ENCODE peak calls at places on chromosomes 4 and X, in six cellular contexts. E is HFF-Myc, L is fibroblast of the aortic adventitia, J is uterus, A is GM13977, X is endothelial cell of umbilical vein. W is an unnamed sample.

GRCh38 chr4:155944516-155944915 is 9.2 kb downstream of the CTSO start:
- DNase-seq in E (no peak), L (peak; percentile 57), J (no peak), A (no peak), X (no peak), W (no peak)

GRCh38 chr4:8607603-8608481 is 15.3 kb downstream of the CPZ start:
- DNase-seq in E (no peak), L (no peak), J (no peak), A (peak; percentile 85), X (peak; percentile 11), W (peak; percentile 66)

GRCh38 chrX:19810809-19811208 is 76.6 kb downstream of the SH3KBP1 start:
- DNase-seq in E (no peak), L (peak; percentile 37), J (no peak), A (no peak), X (no peak), W (no peak)

GRCh38 chrX:54320067-54320466 is 37.8 kb downstream of the WNK3 start:
- DNase-seq in E (no peak), L (no peak), J (no peak), A (no peak), X (no peak), W (no peak)

GRCh38 chr4:7395635-7396034 is 39.1 kb downstream of the PSAPL1 start:
- DNase-seq in E (no peak), L (no peak), J (no peak), A (no peak), X (no peak), W (peak; percentile 5)

GRCh38 chr4:68176500-68176899 is 46.8 kb upstream of the TMPRSS11F start:
- DNase-seq in E (no peak), L (no peak), J (no peak), A (no peak), X (no peak), W (no peak)

GRCh38 chrX:133495464-133496391 is 80.4 kb upstream of the GPC4 start:
- DNase-seq in E (no peak), L (peak; percentile 88), J (peak; percentile 81), A (no peak), X (no peak), W (no peak)

GRCh38 chr4:185570727-185571126 is 35.4 kb upstream of the PDLIM3 start:
- DNase-seq in E (no peak), L (no peak), J (no peak), A (no peak), X (no peak), W (no peak)

GRCh38 chr4:186724048-186724860 is 598 bp upstream of the FAT1 start:
- DNase-seq in E (no peak), L (peak; percentile 74), J (peak; percentile 25), A (no peak), X (no peak), W (no peak)

GRCh38 chr4:63505714-63506460 is 903.4 kb downstream of the TECRL start:
- DNase-seq in E (no peak), L (no peak), J (no peak), A (no peak), X (no peak), W (no peak)

GRCh38 chr4:10167201-10167600 is 50.6 kb upstream of the WDR1 start:
- DNase-seq in E (no peak), L (no peak), J (no peak), A (no peak), X (no peak), W (no peak)

GRCh38 chr4:38514465-38515146 is 149.4 kb upstream of the KLF3 start:
- DNase-seq in E (no peak), L (no peak), J (no peak), A (no peak), X (no peak), W (no peak)

GRCh38 chr4:23401572-23401971 is 488.3 kb downstream of the PPARGC1A start:
- DNase-seq in E (no peak), L (no peak), J (no peak), A (no peak), X (no peak), W (no peak)

GRCh38 chr4:8553216-8553615 is 27.0 kb upstream of the GPR78 start:
- DNase-seq in E (no peak), L (no peak), J (no peak), A (no peak), X (no peak), W (no peak)

GRCh38 chr4:10098770-10099139 is 17.8 kb downstream of the WDR1 start:
- DNase-seq in E (peak; percentile 54), L (peak; percentile 29), J (no peak), A (no peak), X (no peak), W (no peak)

GRCh38 chr4:168128601-168129000 is 36.3 kb downstream of the ANXA10 start:
- DNase-seq in E (no peak), L (no peak), J (no peak), A (no peak), X (no peak), W (no peak)

GRCh38 chr4:140666889-140667614 is 89.1 kb downstream of the TBC1D9 start:
- DNase-seq in E (no peak), L (no peak), J (no peak), A (no peak), X (no peak), W (no peak)

GRCh38 chr4:109967798-109968520 is 55.3 kb downstream of the EGF start:
- DNase-seq in E (no peak), L (no peak), J (no peak), A (no peak), X (no peak), W (no peak)

GRCh38 chr4:182881928-182882327 is 35.3 kb downstream of the DCTD start:
- DNase-seq in E (no peak), L (no peak), J (no peak), A (no peak), X (no peak), W (no peak)

GRCh38 chrX:71955530-71956120 is 45.0 kb downstream of the NHSL2 start:
- DNase-seq in E (no peak), L (no peak), J (no peak), A (no peak), X (no peak), W (no peak)

GRCh38 chrX:18789916-18790315 is 82.5 kb downstream of the PPEF1 start:
- DNase-seq in E (no peak), L (no peak), J (no peak), A (no peak), X (no peak), W (no peak)

GRCh38 chr4:104649631-104650030 is 154.9 kb upstream of the CXXC4 start:
- DNase-seq in E (no peak), L (no peak), J (no peak), A (no peak), X (no peak), W (no peak)

GRCh38 chr4:95505149-95505548 is 43.6 kb downstream of the UNC5C start:
- DNase-seq in E (no peak), L (peak; percentile 75), J (no peak), A (no peak), X (peak; percentile 76), W (no peak)

GRCh38 chrX:13638826-13639225 is 14.1 kb upstream of the TCEANC start:
- DNase-seq in E (no peak), L (no peak), J (no peak), A (no peak), X (no peak), W (no peak)

GRCh38 chrX:49661881-49662280 is 33.9 kb downstream of the PAGE1 start:
- DNase-seq in E (no peak), L (no peak), J (no peak), A (no peak), X (no peak), W (no peak)

DNA sequence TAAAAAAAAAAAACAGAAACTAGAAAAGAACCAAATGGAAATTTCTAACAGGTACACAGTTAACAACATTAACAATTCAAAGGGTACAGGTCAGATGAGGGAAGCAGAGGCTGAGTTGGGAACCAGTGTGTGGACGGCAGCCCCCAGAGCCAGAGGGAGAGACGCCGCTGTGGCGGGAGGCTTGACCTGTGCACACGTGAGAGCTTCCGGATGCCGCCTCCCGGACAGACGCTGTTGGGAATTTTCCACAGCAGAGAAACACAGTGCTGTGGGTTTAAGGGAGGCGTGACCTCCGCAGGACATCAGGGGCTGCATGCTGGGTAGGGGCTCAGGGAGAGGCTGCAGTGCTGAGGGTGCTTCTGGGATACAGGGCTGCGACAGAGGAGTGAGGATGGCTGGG is 22.2 kb downstream of the TACC3 start:
- DNase-seq in E (no peak), L (no peak), J (no peak), A (no peak), X (no peak), W (no peak)
- TF ChIP-seq CTCF in E (no peak), L (no peak), J (no peak), A (no peak), X (no peak), W (no peak)

DNA sequence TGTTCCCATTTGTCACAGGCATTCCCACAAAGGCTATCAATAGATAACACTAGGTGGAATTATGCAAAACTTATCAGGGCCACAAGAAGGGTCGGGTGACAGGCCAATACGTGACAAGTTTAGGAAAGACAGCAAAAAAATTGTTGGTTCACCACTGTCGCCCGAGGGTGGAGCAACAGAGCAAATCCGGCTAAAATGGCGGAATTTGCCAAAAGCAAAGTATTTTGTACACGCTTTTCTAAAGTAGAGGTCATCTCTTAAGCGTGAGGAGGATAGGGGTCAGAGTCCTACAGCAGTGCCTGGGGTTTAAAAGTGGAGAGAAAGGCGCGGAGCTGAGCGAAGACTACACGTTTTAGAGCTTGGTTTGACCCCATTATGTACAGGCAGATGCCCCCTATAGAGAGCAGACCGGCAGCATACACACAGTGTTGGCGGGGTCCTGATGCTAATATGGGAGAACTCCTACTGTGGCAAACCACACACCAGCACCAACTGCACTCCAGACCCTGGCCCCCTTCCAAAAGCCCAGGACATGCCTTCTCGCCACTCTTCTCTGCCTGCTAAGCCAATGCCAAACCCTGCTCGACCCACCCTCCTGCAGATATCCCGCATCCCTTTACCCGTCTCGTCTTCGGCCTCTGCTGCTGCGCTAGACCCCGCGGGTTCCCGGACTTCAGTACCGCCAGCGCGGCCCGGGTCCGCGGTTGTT is 733 bp downstream of the CCNA2 start:
- DNase-seq in E (no peak), L (peak; percentile 11), J (peak; percentile 26), A (peak; percentile 55), X (peak; percentile 39), W (no peak)
- TF ChIP-seq CTCF in E (peak; percentile 7), L (no peak), J (no peak), A (peak; percentile 20), X (no peak), W (peak; percentile 10)

DNA sequence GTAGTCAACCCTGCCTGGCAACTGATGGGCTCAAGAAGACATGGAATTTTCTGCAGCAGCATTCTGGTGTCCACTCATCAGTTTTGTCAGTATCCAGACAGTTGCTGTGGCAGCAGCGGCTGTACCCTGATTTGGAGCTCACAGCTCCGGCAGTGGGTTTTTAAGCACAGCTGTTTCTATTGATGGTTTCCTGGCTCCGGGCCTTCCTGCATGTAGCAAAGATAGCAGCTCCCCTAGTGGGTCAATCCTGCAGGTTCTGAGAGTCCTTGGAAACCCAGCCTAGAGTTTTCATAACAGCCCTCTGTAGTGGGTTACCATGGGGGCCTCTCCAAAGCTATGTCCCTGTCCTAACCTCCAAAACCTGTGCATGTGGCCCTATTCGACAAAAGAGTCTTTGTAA is 84.0 kb upstream of the ATP6AP2 start:
- DNase-seq in E (no peak), L (no peak), J (peak; percentile 22), A (no peak), X (no peak), W (no peak)
- TF ChIP-seq CTCF in E (peak; percentile 19), L (peak; percentile 27), J (no peak), A (no peak), X (no peak), W (no peak)

DNA sequence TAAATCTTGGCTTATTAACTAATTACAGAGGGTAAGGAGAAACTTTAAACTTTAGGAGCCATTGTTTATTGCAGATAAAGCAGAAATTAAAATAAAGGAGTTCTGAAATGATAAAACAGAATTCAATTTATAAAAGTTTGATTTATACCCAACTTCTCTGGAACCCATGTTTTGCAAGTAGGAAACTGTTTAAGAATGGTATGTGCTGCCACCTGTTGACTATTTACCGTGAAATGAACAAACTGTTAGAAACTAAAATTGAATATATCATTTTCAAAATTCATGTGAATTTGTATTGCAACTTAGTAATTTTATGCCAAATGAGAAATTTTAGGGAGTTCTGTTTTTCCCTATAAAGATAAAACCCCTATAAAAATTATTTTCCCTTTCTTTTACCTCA is 11.0 kb upstream of the TBC1D8B start:
- DNase-seq in E (no peak), L (peak; percentile 54), J (no peak), A (no peak), X (peak; percentile 2), W (no peak)
- TF ChIP-seq CTCF in E (no peak), L (peak; percentile 41), J (peak; percentile 9), A (peak; percentile 43), X (no peak), W (peak; percentile 29)